ENCODE peak calls at places on chromosome 11, in nine cellular contexts. One of them, this sample, is unnamed.
A peak's percentile ranks its signal among the peaks of the same experiment; 100 is the strongest.

GRCh38 chr11:65588199-65589054 is 7.2 kb downstream of the KCNK7 start:
- DNase-seq in testis: peak; percentile 62
- DNase-seq in suprapubic skin: no peak
- DNase-seq in brain microvascular endothelial cell: no peak
- DNase-seq in left ventricle myocardium inferior: peak; percentile 66
- DNase-seq in A673: peak; percentile 74
- DNase-seq in heart left ventricle: peak; percentile 76
- DNase-seq in ovary: no peak
- DNase-seq in CD8-positive, alpha-beta memory T cell: peak; percentile 63
- DNase-seq in this sample: peak; percentile 85

GRCh38 chr11:128424867-128425285 is 162.5 kb downstream of the ETS1 start:
- DNase-seq in testis: peak; percentile 33
- DNase-seq in suprapubic skin: no peak
- DNase-seq in brain microvascular endothelial cell: peak; percentile 68
- DNase-seq in left ventricle myocardium inferior: peak; percentile 50
- DNase-seq in A673: no peak
- DNase-seq in heart left ventricle: peak; percentile 67
- DNase-seq in ovary: peak; percentile 56
- DNase-seq in CD8-positive, alpha-beta memory T cell: no peak
- DNase-seq in this sample: no peak

GRCh38 chr11:76810151-76810853 is 27.1 kb downstream of the TSKU start:
- DNase-seq in testis: peak; percentile 53
- DNase-seq in suprapubic skin: no peak
- DNase-seq in brain microvascular endothelial cell: peak; percentile 51
- DNase-seq in left ventricle myocardium inferior: no peak
- DNase-seq in A673: peak; percentile 43
- DNase-seq in heart left ventricle: no peak
- DNase-seq in ovary: no peak
- DNase-seq in CD8-positive, alpha-beta memory T cell: no peak
- DNase-seq in this sample: peak; percentile 64

GRCh38 chr11:103862827-103863213 is 173.6 kb upstream of the DDI1 start:
- DNase-seq in testis: no peak
- DNase-seq in suprapubic skin: no peak
- DNase-seq in brain microvascular endothelial cell: no peak
- DNase-seq in left ventricle myocardium inferior: no peak
- DNase-seq in A673: peak; percentile 15
- DNase-seq in heart left ventricle: no peak
- DNase-seq in ovary: no peak
- DNase-seq in CD8-positive, alpha-beta memory T cell: no peak
- DNase-seq in this sample: no peak

GRCh38 chr11:27401760-27402316 is 38.8 kb upstream of the CCDC34 start:
- DNase-seq in testis: no peak
- DNase-seq in suprapubic skin: no peak
- DNase-seq in brain microvascular endothelial cell: no peak
- DNase-seq in left ventricle myocardium inferior: no peak
- DNase-seq in A673: no peak
- DNase-seq in heart left ventricle: no peak
- DNase-seq in ovary: no peak
- DNase-seq in CD8-positive, alpha-beta memory T cell: no peak
- DNase-seq in this sample: no peak

GRCh38 chr11:68036717-68037239 is 2.0 kb upstream of the TCIRG1 start:
- DNase-seq in testis: no peak
- DNase-seq in suprapubic skin: no peak
- DNase-seq in brain microvascular endothelial cell: no peak
- DNase-seq in left ventricle myocardium inferior: peak; percentile 73
- DNase-seq in A673: no peak
- DNase-seq in heart left ventricle: peak; percentile 82
- DNase-seq in ovary: no peak
- DNase-seq in CD8-positive, alpha-beta memory T cell: no peak
- DNase-seq in this sample: no peak

GRCh38 chr11:108218455-108218854 is 4.0 kb downstream of the NPAT start:
- DNase-seq in testis: no peak
- DNase-seq in suprapubic skin: no peak
- DNase-seq in brain microvascular endothelial cell: peak; percentile 7
- DNase-seq in left ventricle myocardium inferior: no peak
- DNase-seq in A673: no peak
- DNase-seq in heart left ventricle: no peak
- DNase-seq in ovary: no peak
- DNase-seq in CD8-positive, alpha-beta memory T cell: no peak
- DNase-seq in this sample: no peak

GRCh38 chr11:8788616-8789015 is 106.0 kb downstream of the RPL27A start:
- DNase-seq in testis: no peak
- DNase-seq in suprapubic skin: no peak
- DNase-seq in brain microvascular endothelial cell: no peak
- DNase-seq in left ventricle myocardium inferior: no peak
- DNase-seq in A673: no peak
- DNase-seq in heart left ventricle: no peak
- DNase-seq in ovary: no peak
- DNase-seq in CD8-positive, alpha-beta memory T cell: no peak
- DNase-seq in this sample: no peak

GRCh38 chr11:133918606-133919260 is 38.0 kb downstream of the IGSF9B start:
- DNase-seq in testis: no peak
- DNase-seq in suprapubic skin: no peak
- DNase-seq in brain microvascular endothelial cell: no peak
- DNase-seq in left ventricle myocardium inferior: no peak
- DNase-seq in A673: no peak
- DNase-seq in heart left ventricle: no peak
- DNase-seq in ovary: no peak
- DNase-seq in CD8-positive, alpha-beta memory T cell: no peak
- DNase-seq in this sample: no peak

GRCh38 chr11:22920939-22921565 is 60.8 kb upstream of the CCDC179 start:
- DNase-seq in testis: peak; percentile 44
- DNase-seq in suprapubic skin: no peak
- DNase-seq in brain microvascular endothelial cell: peak; percentile 70
- DNase-seq in left ventricle myocardium inferior: no peak
- DNase-seq in A673: peak; percentile 64
- DNase-seq in heart left ventricle: no peak
- DNase-seq in ovary: no peak
- DNase-seq in CD8-positive, alpha-beta memory T cell: no peak
- DNase-seq in this sample: peak; percentile 30

GRCh38 chr11:6505577-6506240 is 8.6 kb downstream of the DNHD1 start:
- DNase-seq in testis: peak; percentile 32
- DNase-seq in suprapubic skin: no peak
- DNase-seq in brain microvascular endothelial cell: peak; percentile 59
- DNase-seq in left ventricle myocardium inferior: no peak
- DNase-seq in A673: peak; percentile 80
- DNase-seq in heart left ventricle: no peak
- DNase-seq in ovary: no peak
- DNase-seq in CD8-positive, alpha-beta memory T cell: no peak
- DNase-seq in this sample: peak; percentile 39

GRCh38 chr11:1827095-1827797 is 7.5 kb upstream of the SYT8 start:
- DNase-seq in testis: peak; percentile 92
- DNase-seq in suprapubic skin: peak; percentile 65
- DNase-seq in brain microvascular endothelial cell: peak; percentile 66
- DNase-seq in left ventricle myocardium inferior: no peak
- DNase-seq in A673: peak; percentile 60
- DNase-seq in heart left ventricle: peak; percentile 82
- DNase-seq in ovary: no peak
- DNase-seq in CD8-positive, alpha-beta memory T cell: no peak
- DNase-seq in this sample: no peak

GRCh38 chr11:75541301-75541929 is 15.7 kb upstream of the GDPD5 start:
- DNase-seq in testis: no peak
- DNase-seq in suprapubic skin: no peak
- DNase-seq in brain microvascular endothelial cell: no peak
- DNase-seq in left ventricle myocardium inferior: no peak
- DNase-seq in A673: no peak
- DNase-seq in heart left ventricle: no peak
- DNase-seq in ovary: no peak
- DNase-seq in CD8-positive, alpha-beta memory T cell: no peak
- DNase-seq in this sample: no peak

GRCh38 chr11:120197977-120198376 is 12.9 kb upstream of the OAF start:
- DNase-seq in testis: no peak
- DNase-seq in suprapubic skin: no peak
- DNase-seq in brain microvascular endothelial cell: no peak
- DNase-seq in left ventricle myocardium inferior: no peak
- DNase-seq in A673: no peak
- DNase-seq in heart left ventricle: peak; percentile 10
- DNase-seq in ovary: no peak
- DNase-seq in CD8-positive, alpha-beta memory T cell: no peak
- DNase-seq in this sample: no peak

GRCh38 chr11:61495801-61496601 is 12.5 kb upstream of the LRRC10B start:
- DNase-seq in testis: no peak
- DNase-seq in suprapubic skin: no peak
- DNase-seq in brain microvascular endothelial cell: no peak
- DNase-seq in left ventricle myocardium inferior: no peak
- DNase-seq in A673: no peak
- DNase-seq in heart left ventricle: no peak
- DNase-seq in ovary: no peak
- DNase-seq in CD8-positive, alpha-beta memory T cell: no peak
- DNase-seq in this sample: no peak

GRCh38 chr11:77259681-77260080 is 41.8 kb downstream of the GDPD4 start:
- DNase-seq in testis: no peak
- DNase-seq in suprapubic skin: no peak
- DNase-seq in brain microvascular endothelial cell: peak; percentile 33
- DNase-seq in left ventricle myocardium inferior: no peak
- DNase-seq in A673: no peak
- DNase-seq in heart left ventricle: no peak
- DNase-seq in ovary: no peak
- DNase-seq in CD8-positive, alpha-beta memory T cell: no peak
- DNase-seq in this sample: no peak

DNA sequence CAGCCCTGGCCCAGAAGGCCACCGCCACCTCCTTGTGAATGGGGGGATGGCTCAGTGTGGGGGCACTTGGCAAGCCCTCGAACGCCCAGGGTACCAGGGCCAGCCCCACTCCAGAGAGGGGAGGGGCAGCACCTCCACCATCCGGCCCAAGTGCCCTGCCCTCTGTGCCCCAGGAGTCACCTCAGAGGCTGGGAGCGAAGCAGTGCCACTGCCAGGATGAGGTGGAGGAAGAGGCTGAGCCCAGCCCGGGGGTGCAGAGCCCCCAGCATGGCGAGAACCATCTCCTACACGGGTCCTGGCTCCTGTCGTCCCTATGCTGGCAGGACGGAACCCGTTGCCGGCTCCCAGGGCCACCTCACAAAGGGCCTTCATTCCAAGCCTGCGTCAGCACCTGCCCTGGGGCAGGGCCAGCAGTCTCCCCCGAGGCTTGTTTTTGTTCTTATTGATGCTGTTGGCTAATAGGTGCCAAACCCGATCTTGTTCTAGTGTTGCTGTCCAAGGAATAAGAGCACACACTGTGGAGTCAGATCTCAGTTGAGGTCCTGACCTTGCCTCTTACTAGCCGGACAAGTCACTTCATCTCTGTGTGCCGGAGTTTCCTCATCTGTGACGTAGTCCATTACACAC is at the start of gene FREY1:
- DNase-seq in testis: no peak
- DNase-seq in suprapubic skin: no peak
- DNase-seq in brain microvascular endothelial cell: no peak
- DNase-seq in left ventricle myocardium inferior: no peak
- DNase-seq in A673: no peak
- DNase-seq in heart left ventricle: no peak
- DNase-seq in ovary: no peak
- DNase-seq in CD8-positive, alpha-beta memory T cell: no peak
- DNase-seq in this sample: no peak
- H3K36me3 ChIP-seq in testis: no peaks in the 10 kb centered on the region
- H3K36me3 ChIP-seq in suprapubic skin: peaks cover 40% of the 10 kb centered on the region
- H3K36me3 ChIP-seq in brain microvascular endothelial cell: peaks cover 15% of the 10 kb centered on the region
- H3K36me3 ChIP-seq in left ventricle myocardium inferior: peaks cover 34% of the 10 kb centered on the region
- H3K36me3 ChIP-seq in A673: no peaks in the 10 kb centered on the region
- H3K36me3 ChIP-seq in heart left ventricle: peaks cover 40% of the 10 kb centered on the region
- H3K36me3 ChIP-seq in ovary: no peaks in the 10 kb centered on the region
- H3K36me3 ChIP-seq in CD8-positive, alpha-beta memory T cell: peaks cover 11% of the 10 kb centered on the region
- H3K36me3 ChIP-seq in this sample: peaks cover 23% of the 10 kb centered on the region

DNA sequence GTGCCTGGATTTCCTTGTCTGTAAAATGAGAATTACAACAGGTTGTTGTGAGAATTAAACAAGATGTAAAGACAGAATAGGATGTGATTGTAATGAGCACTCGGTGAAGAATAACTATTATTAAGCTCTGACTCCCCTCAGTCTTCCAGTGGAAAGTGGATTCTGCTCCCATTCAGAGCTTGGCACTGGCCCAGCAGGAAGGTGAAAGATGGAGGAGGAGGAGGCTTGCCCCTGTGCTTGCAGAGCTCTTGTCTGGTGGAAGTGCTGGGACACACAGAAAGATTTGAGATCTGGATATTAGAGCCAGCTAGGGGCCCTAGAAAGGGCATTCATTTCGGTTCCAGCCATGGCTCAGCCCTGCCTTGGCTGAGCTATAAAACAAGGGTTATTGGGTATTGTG is 28.2 kb downstream of the PHLDB1 start:
- DNase-seq in testis: no peak
- DNase-seq in suprapubic skin: no peak
- DNase-seq in brain microvascular endothelial cell: no peak
- DNase-seq in left ventricle myocardium inferior: no peak
- DNase-seq in A673: no peak
- DNase-seq in heart left ventricle: no peak
- DNase-seq in ovary: peak; percentile 56
- DNase-seq in CD8-positive, alpha-beta memory T cell: no peak
- DNase-seq in this sample: no peak
- H3K27ac ChIP-seq in testis: peak overlapping the region; percentile 87
- H3K27ac ChIP-seq in suprapubic skin: peak overlapping the region; percentile 13
- H3K27ac ChIP-seq in brain microvascular endothelial cell: no peak overlapping the region
- H3K27ac ChIP-seq in left ventricle myocardium inferior: peak overlapping the region; percentile 64
- H3K27ac ChIP-seq in A673: no peak overlapping the region
- H3K27ac ChIP-seq in heart left ventricle: peak overlapping the region; percentile 75
- H3K27ac ChIP-seq in ovary: no peak overlapping the region
- H3K27ac ChIP-seq in CD8-positive, alpha-beta memory T cell: no peak overlapping the region
- H3K27ac ChIP-seq in this sample: no peak overlapping the region

GRCh38 chr11:69703711-69704507 is at the start of gene FGF19:
- DNase-seq in testis: no peak
- DNase-seq in suprapubic skin: no peak
- DNase-seq in brain microvascular endothelial cell: no peak
- DNase-seq in left ventricle myocardium inferior: no peak
- DNase-seq in A673: no peak
- DNase-seq in heart left ventricle: no peak
- DNase-seq in ovary: no peak
- DNase-seq in CD8-positive, alpha-beta memory T cell: no peak
- DNase-seq in this sample: no peak
- H3K27me3 ChIP-seq in testis: no peaks in the 10 kb centered on the region
- H3K27me3 ChIP-seq in suprapubic skin: peaks cover 77% of the 10 kb centered on the region
- H3K27me3 ChIP-seq in brain microvascular endothelial cell: peaks cover 52% of the 10 kb centered on the region
- H3K27me3 ChIP-seq in left ventricle myocardium inferior: peaks cover 98% of the 10 kb centered on the region
- H3K27me3 ChIP-seq in A673: peaks cover 35% of the 10 kb centered on the region
- H3K27me3 ChIP-seq in heart left ventricle: peaks cover 48% of the 10 kb centered on the region
- H3K27me3 ChIP-seq in ovary: no peaks in the 10 kb centered on the region
- H3K27me3 ChIP-seq in CD8-positive, alpha-beta memory T cell: peaks cover 10% of the 10 kb centered on the region
- H3K27me3 ChIP-seq in this sample: peaks cover 15% of the 10 kb centered on the region

DNA sequence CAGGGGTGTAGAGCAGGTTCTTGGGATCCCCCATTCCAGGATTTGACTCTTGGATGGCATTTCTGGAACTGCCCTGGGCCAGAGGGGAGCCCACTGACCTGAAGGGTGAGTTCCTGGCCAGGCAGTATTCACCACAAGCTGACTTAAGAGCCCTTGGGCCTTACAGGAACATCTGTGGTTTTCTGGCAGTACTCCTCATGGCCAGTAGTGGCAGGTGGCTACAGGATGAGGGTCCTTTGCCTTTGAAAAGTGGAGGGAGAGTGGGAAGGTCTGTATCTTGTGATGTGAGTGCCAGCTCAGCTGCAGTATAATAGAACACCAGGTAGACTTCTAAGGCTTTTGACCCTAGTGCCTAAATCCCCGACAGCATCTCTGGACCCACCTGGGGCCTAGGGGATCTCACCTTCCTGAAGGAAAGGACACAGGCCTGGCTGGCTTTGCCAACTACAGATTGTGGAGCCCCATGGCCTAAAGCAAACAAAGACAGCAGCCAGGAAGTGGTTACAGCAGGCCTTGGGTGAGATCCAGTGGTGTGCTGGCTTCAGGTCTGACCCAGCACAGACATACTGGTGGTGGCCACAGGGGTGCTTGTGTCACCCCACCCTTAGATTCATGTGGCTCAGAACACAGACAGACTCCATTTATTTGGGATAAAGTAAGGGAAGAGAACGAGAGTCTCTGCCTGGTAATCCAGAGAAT is 9.0 kb downstream of the OR51S1 start:
- DNase-seq in testis: no peak
- DNase-seq in suprapubic skin: no peak
- DNase-seq in brain microvascular endothelial cell: no peak
- DNase-seq in left ventricle myocardium inferior: no peak
- DNase-seq in A673: no peak
- DNase-seq in heart left ventricle: no peak
- DNase-seq in ovary: no peak
- DNase-seq in CD8-positive, alpha-beta memory T cell: no peak
- DNase-seq in this sample: no peak
- H3K36me3 ChIP-seq in testis: no peaks in the 10 kb centered on the region
- H3K36me3 ChIP-seq in suprapubic skin: no peaks in the 10 kb centered on the region
- H3K36me3 ChIP-seq in brain microvascular endothelial cell: no peaks in the 10 kb centered on the region
- H3K36me3 ChIP-seq in left ventricle myocardium inferior: no peaks in the 10 kb centered on the region
- H3K36me3 ChIP-seq in A673: no peaks in the 10 kb centered on the region
- H3K36me3 ChIP-seq in heart left ventricle: no peaks in the 10 kb centered on the region
- H3K36me3 ChIP-seq in ovary: no peaks in the 10 kb centered on the region
- H3K36me3 ChIP-seq in CD8-positive, alpha-beta memory T cell: no peaks in the 10 kb centered on the region
- H3K36me3 ChIP-seq in this sample: no peaks in the 10 kb centered on the region

This sample was measured in CD4-positive, CD25-positive, alpha-beta regulatory T cell.